ENCODE peak calls at places on chromosomes 16 and 17, in seven cellular contexts. O is upper lobe of right lung, S is Peyer's patch, T is H7, Z is AG10803, V is brain microvascular endothelial cell, N is A549. Y is an unnamed sample.

GRCh38 chr17:31390748-31391495 is 553 bp upstream of the RAB11FIP4 start:
- DNase-seq in S (no peak), N (no peak), Z (no peak), O (no peak), T (peak; percentile 72), V (no peak), Y (no peak)

GRCh38 chr17:49227436-49228261 is 2.9 kb downstream of the PHOSPHO1 start:
- DNase-seq in T (peak; percentile 91), Z (peak; percentile 58), S (peak; percentile 81), N (peak; percentile 80), V (peak; percentile 37), O (peak; percentile 82), Y (peak; percentile 47)

GRCh38 chr16:31476305-31477219 is 4.6 kb downstream of the TGFB1I1 start:
- DNase-seq in T (peak; percentile 98), Z (no peak), V (no peak), S (peak; percentile 95), O (peak; percentile 96), N (no peak), Y (no peak)

GRCh38 chr16:69613283-69614154 is 47.8 kb downstream of the NFAT5 start:
- DNase-seq in N (peak; percentile 54), Z (no peak), S (no peak), O (no peak), T (no peak), V (no peak), Y (no peak)

GRCh38 chr16:2824626-2825025 is 5.5 kb upstream of the ZG16B start:
- DNase-seq in T (peak; percentile 47), V (no peak), Z (no peak), S (no peak), O (peak; percentile 35), N (no peak), Y (no peak)

GRCh38 chr17:77884019-77884418 is 74.5 kb upstream of the TNRC6C start:
- DNase-seq in Z (no peak), N (no peak), V (peak; percentile 12), S (no peak), T (peak; percentile 88), O (no peak), Y (no peak)

GRCh38 chr17:47733414-47734288 is 615 bp downstream of the TBX21 start:
- DNase-seq in O (peak; percentile 49), V (no peak), N (no peak), S (no peak), T (peak; percentile 79), Z (no peak), Y (no peak)

GRCh38 chr17:56798916-56799315 is 34.8 kb downstream of the C17orf67 start:
- DNase-seq in T (peak; percentile 67), N (no peak), Z (peak; percentile 25), V (no peak), O (no peak), S (no peak), Y (no peak)

DNA sequence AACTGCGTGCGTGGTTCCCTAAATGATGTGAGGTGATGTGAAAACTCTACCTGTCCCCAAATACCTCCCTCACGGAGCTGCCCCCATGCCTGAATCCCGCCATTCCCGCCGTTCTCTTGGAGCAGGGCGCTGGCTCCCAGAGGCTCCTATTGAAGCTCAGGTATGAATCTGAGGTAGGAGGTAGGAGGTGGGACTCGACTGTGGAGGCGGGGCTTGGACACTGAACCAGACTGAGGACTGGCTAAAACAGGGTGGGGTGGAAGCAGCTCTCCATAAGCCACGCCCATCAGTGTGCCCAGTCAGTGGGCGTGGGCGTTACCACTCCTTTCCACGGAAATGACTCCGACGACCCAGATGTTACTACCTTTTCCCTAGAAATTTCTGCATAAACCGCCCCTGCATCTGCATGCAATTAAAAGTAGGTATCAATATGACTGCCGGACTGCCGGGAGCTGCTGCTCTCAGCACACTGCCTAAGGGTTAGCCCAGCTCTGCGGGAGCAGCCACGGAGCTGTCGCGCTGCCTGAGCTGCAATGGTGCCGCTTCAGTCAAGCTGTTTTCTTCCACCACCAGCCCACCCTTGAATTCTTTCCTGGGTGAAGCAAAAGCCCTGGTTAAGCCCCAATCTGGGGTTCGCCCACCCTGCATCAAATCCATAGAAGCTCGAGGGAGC is 41.0 kb downstream of the FOXL1 start:
- DNase-seq in S (no peak), T (peak; percentile 70), O (no peak), N (peak; percentile 38), V (no peak), Z (peak; percentile 43), Y (no peak)
- H3K4me3 ChIP-seq in S (no peak overlapping the region), T (no peak overlapping the region), O (peak overlapping the region; percentile 15), N (peak overlapping the region; percentile 51), V (no peak overlapping the region), Z (peak overlapping the region; percentile 53), Y (no peak overlapping the region)

GRCh38 chr17:3512512-3513171 is 36.8 kb downstream of the ASPA start:
- DNase-seq in T (peak; percentile 61), V (peak; percentile 31), Z (peak; percentile 92), O (no peak), S (no peak), N (no peak), Y (no peak)
- H3K4me3 ChIP-seq in T (no peak overlapping the region), V (peak overlapping the region; percentile 2), Z (no peak overlapping the region), O (no peak overlapping the region), S (no peak overlapping the region), N (no peak overlapping the region), Y (no peak overlapping the region)

GRCh38 chr16:47045023-47045422 is 71.5 kb upstream of the DNAJA2 start:
- DNase-seq in T (peak; percentile 36), O (no peak), S (no peak), N (no peak), V (no peak), Z (peak; percentile 10), Y (no peak)

GRCh38 chr16:47043970-47044684 is 70.7 kb upstream of the DNAJA2 start:
- DNase-seq in Z (no peak), S (no peak), V (no peak), O (no peak), N (no peak), T (no peak), Y (no peak)

GRCh38 chr16:47043200-47043599 is 69.7 kb upstream of the DNAJA2 start:
- DNase-seq in Z (no peak), V (no peak), T (no peak), N (no peak), S (no peak), O (no peak), Y (no peak)

GRCh38 chr16:47046726-47047602 is 73.5 kb upstream of the DNAJA2 start:
- DNase-seq in T (peak; percentile 28), O (no peak), V (no peak), S (no peak), N (no peak), Z (no peak), Y (no peak)

DNA sequence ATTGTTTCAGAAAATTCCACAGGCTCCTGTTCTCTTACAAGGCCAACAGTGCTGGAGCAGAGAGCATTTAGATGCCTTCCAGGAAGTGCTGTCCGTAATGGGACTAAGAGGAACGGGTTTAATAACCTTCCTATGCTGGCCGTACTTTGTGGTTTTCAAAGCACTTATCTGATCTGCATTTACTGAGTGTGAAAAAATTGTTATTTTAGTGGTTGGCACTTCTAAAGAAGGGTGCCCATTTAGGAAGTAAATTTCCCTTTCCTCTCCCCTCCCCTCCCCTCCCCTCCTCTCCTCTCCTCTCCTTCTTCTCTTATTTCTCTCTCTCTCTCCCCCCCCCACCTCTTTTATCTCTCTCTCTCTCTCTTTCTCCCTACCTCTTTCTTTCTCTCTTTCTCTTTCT is 72.0 kb upstream of the DNAJA2 start:
- DNase-seq in O (no peak), S (no peak), V (no peak), N (no peak), Z (no peak), T (no peak), Y (no peak)
- H3K4me3 ChIP-seq in O (no peak overlapping the region), S (no peak overlapping the region), V (no peak overlapping the region), N (no peak overlapping the region), Z (no peak overlapping the region), T (no peak overlapping the region), Y (no peak overlapping the region)

GRCh38 chr17:65600518-65600917 is 39.1 kb upstream of the AXIN2 start:
- DNase-seq in O (no peak), V (no peak), S (no peak), T (no peak), Z (no peak), N (no peak), Y (no peak)
- H3K4me3 ChIP-seq in O (no peak overlapping the region), V (no peak overlapping the region), S (no peak overlapping the region), T (no peak overlapping the region), Z (no peak overlapping the region), N (no peak overlapping the region), Y (no peak overlapping the region)